ENCODE peak calls at places on chromosomes 6 and 20, in eight cellular contexts. One of them, this sample, is unnamed.
A peak's percentile ranks its signal among the peaks of the same experiment; 100 is the strongest.

GRCh38 chr6:5300206-5300764 is 39.0 kb downstream of the FARS2 start:
- DNase-seq in BJ: no peak
- DNase-seq in PC-3: no peak
- DNase-seq in foreskin fibroblast: no peak
- DNase-seq in mesendoderm: no peak
- DNase-seq in dorsolateral prefrontal cortex: no peak
- DNase-seq in AG04449: no peak
- DNase-seq in psoas muscle: no peak
- DNase-seq in this sample: no peak

GRCh38 chr20:53943522-53944291 is 126.7 kb downstream of the BCAS1 start:
- DNase-seq in BJ: no peak
- DNase-seq in AG04449: no peak
- DNase-seq in dorsolateral prefrontal cortex: no peak
- DNase-seq in psoas muscle: no peak
- DNase-seq in PC-3: peak; percentile 70
- DNase-seq in foreskin fibroblast: no peak
- DNase-seq in mesendoderm: no peak
- DNase-seq in this sample: no peak

GRCh38 chr6:148538251-148539190 is 195.9 kb downstream of the SASH1 start:
- DNase-seq in AG04449: no peak
- DNase-seq in dorsolateral prefrontal cortex: no peak
- DNase-seq in psoas muscle: no peak
- DNase-seq in BJ: peak; percentile 49
- DNase-seq in foreskin fibroblast: peak; percentile 71
- DNase-seq in PC-3: no peak
- DNase-seq in mesendoderm: no peak
- DNase-seq in this sample: no peak

GRCh38 chr6:21005816-21006553 is 471.7 kb downstream of the CDKAL1 start:
- DNase-seq in AG04449: peak; percentile 60
- DNase-seq in mesendoderm: no peak
- DNase-seq in dorsolateral prefrontal cortex: no peak
- DNase-seq in BJ: peak; percentile 33
- DNase-seq in PC-3: peak; percentile 98
- DNase-seq in psoas muscle: no peak
- DNase-seq in foreskin fibroblast: peak; percentile 91
- DNase-seq in this sample: no peak

GRCh38 chr6:145629478-145629877 is 105.8 kb downstream of the EPM2A start:
- DNase-seq in foreskin fibroblast: no peak
- DNase-seq in BJ: no peak
- DNase-seq in PC-3: no peak
- DNase-seq in mesendoderm: peak; percentile 17
- DNase-seq in psoas muscle: no peak
- DNase-seq in AG04449: no peak
- DNase-seq in dorsolateral prefrontal cortex: no peak
- DNase-seq in this sample: no peak

GRCh38 chr6:154986787-154987235 is 8.3 kb upstream of the TIAM2 start:
- DNase-seq in PC-3: peak; percentile 2
- DNase-seq in psoas muscle: no peak
- DNase-seq in AG04449: no peak
- DNase-seq in BJ: no peak
- DNase-seq in dorsolateral prefrontal cortex: no peak
- DNase-seq in foreskin fibroblast: no peak
- DNase-seq in mesendoderm: no peak
- DNase-seq in this sample: no peak

GRCh38 chr6:116631379-116631990 is 15.2 kb downstream of the RSPH4A start:
- DNase-seq in dorsolateral prefrontal cortex: no peak
- DNase-seq in mesendoderm: peak; percentile 4
- DNase-seq in AG04449: no peak
- DNase-seq in foreskin fibroblast: no peak
- DNase-seq in PC-3: no peak
- DNase-seq in BJ: no peak
- DNase-seq in psoas muscle: no peak
- DNase-seq in this sample: no peak

GRCh38 chr6:24033284-24033683 is 92.7 kb upstream of the NRSN1 start:
- DNase-seq in PC-3: no peak
- DNase-seq in BJ: no peak
- DNase-seq in psoas muscle: no peak
- DNase-seq in mesendoderm: peak; percentile 54
- DNase-seq in dorsolateral prefrontal cortex: no peak
- DNase-seq in AG04449: no peak
- DNase-seq in foreskin fibroblast: no peak
- DNase-seq in this sample: no peak

GRCh38 chr6:90411292-90411781 is 114.7 kb upstream of the BACH2 start:
- DNase-seq in mesendoderm: peak; percentile 82
- DNase-seq in BJ: no peak
- DNase-seq in psoas muscle: no peak
- DNase-seq in foreskin fibroblast: no peak
- DNase-seq in AG04449: no peak
- DNase-seq in dorsolateral prefrontal cortex: no peak
- DNase-seq in PC-3: peak; percentile 93
- DNase-seq in this sample: no peak

GRCh38 chr20:51679254-51679921 is 88.8 kb downstream of the ATP9A start:
- DNase-seq in foreskin fibroblast: no peak
- DNase-seq in mesendoderm: no peak
- DNase-seq in AG04449: no peak
- DNase-seq in BJ: no peak
- DNase-seq in dorsolateral prefrontal cortex: no peak
- DNase-seq in psoas muscle: no peak
- DNase-seq in PC-3: no peak
- DNase-seq in this sample: no peak

GRCh38 chr20:34536798-34537394 is 20.7 kb downstream of the DYNLRB1 start:
- DNase-seq in psoas muscle: peak; percentile 44
- DNase-seq in PC-3: no peak
- DNase-seq in dorsolateral prefrontal cortex: peak; percentile 56
- DNase-seq in foreskin fibroblast: no peak
- DNase-seq in mesendoderm: peak; percentile 53
- DNase-seq in BJ: no peak
- DNase-seq in AG04449: no peak
- DNase-seq in this sample: peak; percentile 66

GRCh38 chr20:31785089-31785488 is 34.1 kb upstream of the MYLK2 start:
- DNase-seq in AG04449: no peak
- DNase-seq in dorsolateral prefrontal cortex: no peak
- DNase-seq in psoas muscle: no peak
- DNase-seq in PC-3: no peak
- DNase-seq in foreskin fibroblast: peak; percentile 10
- DNase-seq in mesendoderm: no peak
- DNase-seq in BJ: no peak
- DNase-seq in this sample: no peak

GRCh38 chr6:169654590-169655391 is 47.0 kb downstream of the WDR27 start:
- DNase-seq in BJ: peak; percentile 11
- DNase-seq in AG04449: peak; percentile 23
- DNase-seq in dorsolateral prefrontal cortex: no peak
- DNase-seq in psoas muscle: peak; percentile 69
- DNase-seq in foreskin fibroblast: peak; percentile 74
- DNase-seq in mesendoderm: no peak
- DNase-seq in PC-3: peak; percentile 74
- DNase-seq in this sample: peak; percentile 84

GRCh38 chr6:45951771-45952529 is 63.7 kb downstream of the CLIC5 start:
- DNase-seq in psoas muscle: no peak
- DNase-seq in dorsolateral prefrontal cortex: no peak
- DNase-seq in mesendoderm: no peak
- DNase-seq in BJ: peak; percentile 40
- DNase-seq in PC-3: no peak
- DNase-seq in AG04449: no peak
- DNase-seq in foreskin fibroblast: no peak
- DNase-seq in this sample: peak; percentile 23

GRCh38 chr6:13478525-13478962 is 8.9 kb downstream of the GFOD1 start:
- DNase-seq in foreskin fibroblast: no peak
- DNase-seq in PC-3: no peak
- DNase-seq in dorsolateral prefrontal cortex: no peak
- DNase-seq in psoas muscle: no peak
- DNase-seq in mesendoderm: no peak
- DNase-seq in BJ: no peak
- DNase-seq in AG04449: no peak
- DNase-seq in this sample: no peak

GRCh38 chr20:19451591-19452295 is 239.3 kb downstream of the SLC24A3 start:
- DNase-seq in foreskin fibroblast: no peak
- DNase-seq in AG04449: no peak
- DNase-seq in BJ: no peak
- DNase-seq in mesendoderm: no peak
- DNase-seq in PC-3: no peak
- DNase-seq in psoas muscle: no peak
- DNase-seq in dorsolateral prefrontal cortex: no peak
- DNase-seq in this sample: no peak

GRCh38 chr20:54194724-54195438 is 13.0 kb upstream of the PFDN4 start:
- DNase-seq in dorsolateral prefrontal cortex: no peak
- DNase-seq in mesendoderm: no peak
- DNase-seq in PC-3: peak; percentile 59
- DNase-seq in psoas muscle: no peak
- DNase-seq in foreskin fibroblast: no peak
- DNase-seq in BJ: no peak
- DNase-seq in AG04449: no peak
- DNase-seq in this sample: no peak

GRCh38 chr6:66993272-66993671 is 1286.2 kb upstream of the EYS start:
- DNase-seq in AG04449: no peak
- DNase-seq in PC-3: no peak
- DNase-seq in BJ: no peak
- DNase-seq in mesendoderm: no peak
- DNase-seq in dorsolateral prefrontal cortex: no peak
- DNase-seq in foreskin fibroblast: no peak
- DNase-seq in psoas muscle: no peak
- DNase-seq in this sample: no peak

GRCh38 chr20:62350098-62350628 is 16.9 kb downstream of the LAMA5 start:
- DNase-seq in dorsolateral prefrontal cortex: no peak
- DNase-seq in PC-3: peak; percentile 96
- DNase-seq in BJ: no peak
- DNase-seq in mesendoderm: peak; percentile 68
- DNase-seq in psoas muscle: peak; percentile 9
- DNase-seq in foreskin fibroblast: no peak
- DNase-seq in AG04449: no peak
- DNase-seq in this sample: peak; percentile 68
- H3K4me3 ChIP-seq in dorsolateral prefrontal cortex: no peak overlapping the region
- H3K4me3 ChIP-seq in PC-3: no peak overlapping the region
- H3K4me3 ChIP-seq in BJ: no peak overlapping the region
- H3K4me3 ChIP-seq in mesendoderm: no peak overlapping the region
- H3K4me3 ChIP-seq in psoas muscle: no peak overlapping the region
- H3K4me3 ChIP-seq in foreskin fibroblast: no peak overlapping the region
- H3K4me3 ChIP-seq in AG04449: no peak overlapping the region
- H3K4me3 ChIP-seq in this sample: no peak overlapping the region

GRCh38 chr20:17555106-17555505 is 14.8 kb upstream of the DSTN start:
- DNase-seq in PC-3: no peak
- DNase-seq in AG04449: no peak
- DNase-seq in mesendoderm: no peak
- DNase-seq in foreskin fibroblast: no peak
- DNase-seq in dorsolateral prefrontal cortex: no peak
- DNase-seq in psoas muscle: no peak
- DNase-seq in BJ: no peak
- DNase-seq in this sample: no peak

GRCh38 chr20:17545127-17545526 is 13.9 kb upstream of the BFSP1 start:
- DNase-seq in foreskin fibroblast: no peak
- DNase-seq in PC-3: no peak
- DNase-seq in mesendoderm: no peak
- DNase-seq in BJ: no peak
- DNase-seq in dorsolateral prefrontal cortex: no peak
- DNase-seq in AG04449: no peak
- DNase-seq in psoas muscle: no peak
- DNase-seq in this sample: no peak

GRCh38 chr20:17543531-17543961 is 12.4 kb upstream of the BFSP1 start:
- DNase-seq in dorsolateral prefrontal cortex: no peak
- DNase-seq in AG04449: no peak
- DNase-seq in BJ: peak; percentile 72
- DNase-seq in psoas muscle: no peak
- DNase-seq in mesendoderm: no peak
- DNase-seq in PC-3: no peak
- DNase-seq in foreskin fibroblast: peak; percentile 55
- DNase-seq in this sample: no peak

GRCh38 chr20:17549131-17549530 is 18.0 kb upstream of the BFSP1 start:
- DNase-seq in BJ: no peak
- DNase-seq in dorsolateral prefrontal cortex: no peak
- DNase-seq in PC-3: no peak
- DNase-seq in psoas muscle: no peak
- DNase-seq in mesendoderm: no peak
- DNase-seq in AG04449: no peak
- DNase-seq in foreskin fibroblast: no peak
- DNase-seq in this sample: no peak
- H3K4me3 ChIP-seq in BJ: no peak overlapping the region
- H3K4me3 ChIP-seq in dorsolateral prefrontal cortex: no peak overlapping the region
- H3K4me3 ChIP-seq in PC-3: no peak overlapping the region
- H3K4me3 ChIP-seq in psoas muscle: no peak overlapping the region
- H3K4me3 ChIP-seq in mesendoderm: no peak overlapping the region
- H3K4me3 ChIP-seq in AG04449: no peak overlapping the region
- H3K4me3 ChIP-seq in foreskin fibroblast: no peak overlapping the region
- H3K4me3 ChIP-seq in this sample: no peak overlapping the region

GRCh38 chr20:47816487-47817451 is 31.5 kb upstream of the SULF2 start:
- DNase-seq in BJ: no peak
- DNase-seq in AG04449: no peak
- DNase-seq in psoas muscle: no peak
- DNase-seq in mesendoderm: no peak
- DNase-seq in PC-3: no peak
- DNase-seq in dorsolateral prefrontal cortex: no peak
- DNase-seq in foreskin fibroblast: no peak
- DNase-seq in this sample: no peak
- H3K4me3 ChIP-seq in BJ: no peak overlapping the region
- H3K4me3 ChIP-seq in AG04449: no peak overlapping the region
- H3K4me3 ChIP-seq in psoas muscle: no peak overlapping the region
- H3K4me3 ChIP-seq in mesendoderm: no peak overlapping the region
- H3K4me3 ChIP-seq in PC-3: no peak overlapping the region
- H3K4me3 ChIP-seq in dorsolateral prefrontal cortex: no peak overlapping the region
- H3K4me3 ChIP-seq in foreskin fibroblast: no peak overlapping the region
- H3K4me3 ChIP-seq in this sample: no peak overlapping the region

GRCh38 chr6:14763616-14764015 is 482.3 kb upstream of the JARID2 start:
- DNase-seq in psoas muscle: no peak
- DNase-seq in dorsolateral prefrontal cortex: no peak
- DNase-seq in foreskin fibroblast: no peak
- DNase-seq in PC-3: peak; percentile 12
- DNase-seq in mesendoderm: no peak
- DNase-seq in BJ: no peak
- DNase-seq in AG04449: no peak
- DNase-seq in this sample: no peak

GRCh38 chr6:14759976-14760672 is 485.7 kb upstream of the JARID2 start:
- DNase-seq in mesendoderm: no peak
- DNase-seq in PC-3: no peak
- DNase-seq in psoas muscle: no peak
- DNase-seq in dorsolateral prefrontal cortex: no peak
- DNase-seq in foreskin fibroblast: no peak
- DNase-seq in BJ: no peak
- DNase-seq in AG04449: no peak
- DNase-seq in this sample: peak; percentile 29

GRCh38 chr6:14763139-14763538 is 482.7 kb upstream of the JARID2 start:
- DNase-seq in dorsolateral prefrontal cortex: no peak
- DNase-seq in mesendoderm: no peak
- DNase-seq in PC-3: peak; percentile 46
- DNase-seq in psoas muscle: no peak
- DNase-seq in foreskin fibroblast: peak; percentile 51
- DNase-seq in AG04449: peak; percentile 17
- DNase-seq in BJ: peak; percentile 15
- DNase-seq in this sample: no peak

GRCh38 chr6:14765106-14765505 is 480.8 kb upstream of the JARID2 start:
- DNase-seq in AG04449: no peak
- DNase-seq in mesendoderm: no peak
- DNase-seq in BJ: no peak
- DNase-seq in dorsolateral prefrontal cortex: no peak
- DNase-seq in foreskin fibroblast: peak; percentile 52
- DNase-seq in psoas muscle: no peak
- DNase-seq in PC-3: peak; percentile 49
- DNase-seq in this sample: no peak

DNA sequence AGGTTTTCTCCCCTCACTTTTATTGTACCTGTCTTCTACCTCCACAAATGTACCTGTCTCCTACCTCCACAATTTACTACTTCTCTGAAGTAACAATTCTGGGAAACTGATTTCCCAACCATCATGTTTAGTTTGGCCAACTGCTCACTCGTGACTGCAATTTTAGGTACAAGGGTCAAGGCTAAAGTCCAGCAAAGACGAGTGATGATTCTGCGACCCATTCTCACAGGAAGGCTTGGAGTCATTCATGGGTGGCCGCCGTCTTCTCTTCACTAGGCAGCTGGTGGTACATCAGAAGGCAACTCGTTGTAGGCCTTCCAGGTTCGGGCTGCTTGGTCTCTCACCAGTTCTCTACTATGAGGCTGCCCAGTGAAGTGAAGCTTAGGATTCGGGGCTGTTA is 483.8 kb upstream of the JARID2 start:
- DNase-seq in PC-3: no peak
- DNase-seq in dorsolateral prefrontal cortex: no peak
- DNase-seq in foreskin fibroblast: no peak
- DNase-seq in AG04449: no peak
- DNase-seq in mesendoderm: no peak
- DNase-seq in BJ: no peak
- DNase-seq in psoas muscle: no peak
- DNase-seq in this sample: peak; percentile 25
- H3K4me3 ChIP-seq in PC-3: no peak overlapping the region
- H3K4me3 ChIP-seq in dorsolateral prefrontal cortex: no peak overlapping the region
- H3K4me3 ChIP-seq in foreskin fibroblast: no peak overlapping the region
- H3K4me3 ChIP-seq in AG04449: no peak overlapping the region
- H3K4me3 ChIP-seq in mesendoderm: no peak overlapping the region
- H3K4me3 ChIP-seq in BJ: no peak overlapping the region
- H3K4me3 ChIP-seq in psoas muscle: no peak overlapping the region
- H3K4me3 ChIP-seq in this sample: no peak overlapping the region